ENCODE peak calls at places on chromosomes 2 and 18, in seven cellular contexts. Z is T-helper 9 cell; P is activated naive CD4-positive, alpha-beta T cell treated with anti-CD3 and anti-CD28 coated beads, Interleukin-2, amount 50 U/mL, for 16 hours; M is dorsolateral prefrontal cortex; Y is NCI-H774; X is DMS 273 treated with DMSO at 0.1 percent for 48 hours; G is smooth muscle cell of the brain vasculature. L is an unnamed sample.

GRCh38 chr18:59733411-59733810 is 36.2 kb upstream of the CCBE1 start:
- DNase-seq in Z (no peak), P (no peak), M (no peak), Y (no peak), X (no peak), G (no peak), L (no peak)

GRCh38 chr2:205759286-205759685 is 77.0 kb downstream of the NRP2 start:
- DNase-seq in Z (no peak), P (no peak), M (no peak), Y (no peak), X (peak), G (no peak), L (no peak)

GRCh38 chr2:121519732-121520640 is 10.7 kb upstream of the RNU4ATAC start:
- DNase-seq in Z (no peak), P (no peak), M (peak), Y (no peak), X (no peak), G (no peak), L (no peak)

GRCh38 chr2:10329880-10330699 is 27.4 kb downstream of the HPCAL1 start:
- DNase-seq in Z (peak), P (peak), M (no peak), Y (no peak), X (no peak), G (no peak), L (no peak)

GRCh38 chr18:3775996-3776395 is 326.0 kb downstream of the TGIF1 start:
- DNase-seq in Z (no peak), P (no peak), M (no peak), Y (no peak), X (no peak), G (no peak), L (no peak)

GRCh38 chr2:181949047-181949446 is 36.6 kb upstream of the PPP1R1C start:
- DNase-seq in Z (no peak), P (no peak), M (no peak), Y (no peak), X (no peak), G (no peak), L (no peak)

GRCh38 chr18:46718501-46719341 is 38.1 kb downstream of the ST8SIA5 start:
- DNase-seq in Z (no peak), P (no peak), M (peak), Y (no peak), X (no peak), G (no peak), L (peak)

GRCh38 chr2:194443926-194444325 is 1213.1 kb upstream of the SLC39A10 start:
- DNase-seq in Z (no peak), P (no peak), M (no peak), Y (no peak), X (no peak), G (no peak), L (no peak)

GRCh38 chr2:215002500-215002899 is 135.9 kb downstream of the ABCA12 start:
- DNase-seq in Z (no peak), P (no peak), M (peak), Y (no peak), X (peak), G (peak), L (peak)

GRCh38 chr18:24112874-24113615 is 25.8 kb upstream of the CABYR start:
- DNase-seq in Z (no peak), P (no peak), M (no peak), Y (peak), X (no peak), G (no peak), L (no peak)

GRCh38 chr2:141399270-141399669 is 731.5 kb downstream of the LRP1B start:
- DNase-seq in Z (no peak), P (no peak), M (no peak), Y (no peak), X (no peak), G (no peak), L (no peak)

GRCh38 chr2:206296128-206296527 is 21.7 kb downstream of the ZDBF2 start:
- DNase-seq in Z (no peak), P (no peak), M (no peak), Y (no peak), X (no peak), G (no peak), L (peak)

GRCh38 chr2:170928036-170928823 is 823 bp upstream of the GORASP2 start:
- DNase-seq in Z (no peak), P (no peak), M (no peak), Y (no peak), X (no peak), G (no peak), L (no peak)

GRCh38 chr2:19801367-19802087 is 100.3 kb downstream of the TTC32 start:
- DNase-seq in Z (no peak), P (no peak), M (no peak), Y (no peak), X (no peak), G (peak), L (peak)

GRCh38 chr2:51290725-51291124 is 258.8 kb upstream of the NRXN1 start:
- DNase-seq in Z (no peak), P (no peak), M (no peak), Y (no peak), X (no peak), G (no peak), L (no peak)

GRCh38 chr2:227115761-227116160 is 48.2 kb downstream of the COL4A4 start:
- DNase-seq in Z (no peak), P (no peak), M (no peak), Y (no peak), X (no peak), G (no peak), L (no peak)

GRCh38 chr2:68789603-68790002 is 55.0 kb downstream of the ARHGAP25 start:
- DNase-seq in Z (no peak), P (no peak), M (no peak), Y (no peak), X (no peak), G (no peak), L (no peak)

GRCh38 chr18:32019251-32019943 is 772 bp downstream of the RNF125 start:
- DNase-seq in Z (peak), P (peak), M (peak), Y (no peak), X (no peak), G (no peak), L (no peak)

GRCh38 chr2:74815955-74816354 is 18.0 kb upstream of the HK2 start:
- DNase-seq in Z (no peak), P (no peak), M (no peak), Y (no peak), X (no peak), G (no peak), L (no peak)

GRCh38 chr2:9799729-9800632 is 43.3 kb upstream of the TAF1B start:
- DNase-seq in Z (peak), P (peak), M (peak), Y (peak), X (peak), G (peak), L (peak)

GRCh38 chr2:182767578-182767977 is 51.5 kb downstream of the DNAJC10 start:
- DNase-seq in Z (no peak), P (no peak), M (no peak), Y (no peak), X (no peak), G (peak), L (no peak)

GRCh38 chr18:58580623-58581022 is 48.3 kb downstream of the ALPK2 start:
- DNase-seq in Z (no peak), P (no peak), M (no peak), Y (no peak), X (no peak), G (no peak), L (no peak)

GRCh38 chr2:32384529-32384928 is 27.7 kb downstream of the BIRC6 start:
- DNase-seq in Z (no peak), P (no peak), M (no peak), Y (no peak), X (no peak), G (no peak), L (no peak)

GRCh38 chr2:73013941-73014340 is 57.6 kb downstream of the SFXN5 start:
- DNase-seq in Z (no peak), P (no peak), M (no peak), Y (no peak), X (no peak), G (no peak), L (no peak)

GRCh38 chr2:171230176-171230575 is 69.5 kb upstream of the TLK1 start:
- DNase-seq in Z (no peak), P (no peak), M (no peak), Y (no peak), X (no peak), G (no peak), L (no peak)

GRCh38 chr2:102059151-102059550 is 67.4 kb downstream of the IL1R2 start:
- DNase-seq in Z (no peak), P (no peak), M (no peak), Y (no peak), X (no peak), G (no peak), L (no peak)